ENCODE peak calls at places on chromosomes 11 and 22, in five cellular contexts. D, H, C, J and F are unnamed samples.

GRCh38 chr11:103644676-103645075 is 391.8 kb upstream of the DDI1 start:
- DNase-seq in C (no peak), D (no peak), J (no peak), H (no peak), F (no peak)

GRCh38 chr11:118152552-118153471 is at the start of gene SCN4B:
- DNase-seq in J (peak; percentile 62), C (no peak), D (no peak), H (no peak), F (peak; percentile 56)

GRCh38 chr11:34537636-34538035 is 24.0 kb upstream of the ELF5 start:
- DNase-seq in H (no peak), D (no peak), J (peak; percentile 63), C (no peak), F (no peak)

GRCh38 chr11:79040348-79040747 is 400.5 kb downstream of the TENM4 start:
- DNase-seq in D (no peak), H (no peak), J (peak; percentile 17), C (no peak), F (peak; percentile 22)

GRCh38 chr22:28759861-28760560 is 12.5 kb upstream of the CCDC117 start:
- DNase-seq in H (no peak), D (no peak), J (no peak), C (no peak), F (no peak)

GRCh38 chr11:105862736-105863367 is 159.2 kb downstream of the MSANTD4 start:
- DNase-seq in H (no peak), C (no peak), J (peak; percentile 83), D (peak; percentile 9), F (peak; percentile 67)

GRCh38 chr11:68657021-68657780 is 27.1 kb upstream of the GAL start:
- DNase-seq in H (no peak), C (no peak), D (no peak), J (no peak), F (no peak)

GRCh38 chr11:62705401-62705800 is 1.8 kb downstream of the BSCL2 start:
- DNase-seq in D (no peak), H (no peak), J (peak; percentile 43), C (no peak), F (peak; percentile 33)

GRCh38 chr11:13316528-13316961 is 39.0 kb downstream of the BMAL1 start:
- DNase-seq in H (peak; percentile 50), J (peak; percentile 62), C (no peak), D (peak; percentile 70), F (peak; percentile 81)

GRCh38 chr11:121448431-121448941 is 3.6 kb upstream of the SORL1 start:
- DNase-seq in J (no peak), C (no peak), D (no peak), H (no peak), F (no peak)

GRCh38 chr11:101974255-101974654 is 57.9 kb upstream of the ANGPTL5 start:
- DNase-seq in C (no peak), J (peak; percentile 52), H (no peak), D (no peak), F (peak; percentile 25)

GRCh38 chr22:11598492-11599440 is 3929.2 kb upstream of the OR11H1 start:
- DNase-seq in D (no peak), C (no peak), J (no peak), H (no peak), F (no peak)

GRCh38 chr11:87820026-87820425 is 355.2 kb downstream of the RAB38 start:
- DNase-seq in C (no peak), J (peak; percentile 6), H (no peak), D (no peak), F (no peak)